ENCODE peak calls at places on chromosomes 7 and 10, in six cellular contexts. N is GM19239, C is choroid plexus epithelial cell, V is AG04450, X is hypothalamus, O is Daoy. P is an unnamed sample.

GRCh38 chr10:30055094-30055701 is 4.2 kb downstream of the JCAD start:
- DNase-seq in N (no peak), X (no peak), C (peak), O (no peak), V (no peak), P (no peak)

GRCh38 chr10:62467509-62467908 is 93.3 kb downstream of the ZNF365 start:
- DNase-seq in N (no peak), X (no peak), C (peak), V (no peak), O (no peak), P (no peak)

GRCh38 chr10:43864622-43865021 is 215.9 kb upstream of the ZNF32 start:
- DNase-seq in N (no peak), X (no peak), O (no peak), C (no peak), V (no peak), P (no peak)

GRCh38 chr10:114822771-114823463 is 1.3 kb downstream of the FHIP2A start:
- DNase-seq in C (peak), O (no peak), X (no peak), V (no peak), N (no peak), P (no peak)

GRCh38 chr7:135877799-135878198 is 99.4 kb downstream of the MTPN start:
- DNase-seq in C (peak), X (no peak), N (no peak), O (peak), V (no peak), P (no peak)

GRCh38 chr10:127919418-127920191 is 12.7 kb downstream of the PTPRE start:
- DNase-seq in X (peak), O (peak), V (no peak), C (peak), N (no peak), P (no peak)

GRCh38 chr10:1573334-1573969 is 163.9 kb downstream of the ADARB2 start:
- DNase-seq in N (no peak), V (no peak), X (no peak), C (no peak), O (no peak), P (no peak)

GRCh38 chr10:116470768-116471415 is 43.2 kb downstream of the PNLIPRP3 start:
- DNase-seq in O (peak), C (peak), V (no peak), N (no peak), X (no peak), P (no peak)

GRCh38 chr7:27148031-27148775 is 629 bp upstream of the HOXA6 start:
- DNase-seq in V (no peak), C (no peak), X (no peak), N (no peak), O (no peak), P (no peak)